ENCODE peak calls at places on chromosomes 7 and 10, in nine cellular contexts. B is AG04449, R is choroid plexus epithelial cell, K is GM13977, Y is type B pancreatic cell, D is brain microvascular endothelial cell, Z is GM06990, N is AG09319, U is fibroblast of the aortic adventitia. I is an unnamed sample.

GRCh38 chr10:133375357-133376115 is 2.4 kb upstream of the ECHS1 start:
- DNase-seq in U (no peak), Y (no peak), K (no peak), Z (no peak), R (no peak), D (no peak), N (no peak), B (no peak), I (no peak)

GRCh38 chr10:124152781-124153600 is 59.6 kb upstream of the CHST15 start:
- DNase-seq in B (peak), K (peak), Z (peak), U (peak), Y (no peak), R (peak), N (no peak), D (peak), I (no peak)

GRCh38 chr10:9986786-9987185 is 1030.9 kb upstream of the CELF2 start:
- DNase-seq in U (no peak), Y (no peak), K (no peak), Z (no peak), N (no peak), B (no peak), D (no peak), R (no peak), I (no peak)

GRCh38 chr7:84043661-84044191 is 150.9 kb downstream of the SEMA3A start:
- DNase-seq in Z (no peak), Y (no peak), D (no peak), U (peak), B (no peak), K (no peak), N (no peak), R (peak), I (no peak)

GRCh38 chr7:43639858-43640491 is 57.1 kb downstream of the STK17A start:
- DNase-seq in R (peak), D (peak), Y (no peak), B (no peak), Z (no peak), U (peak), N (peak), K (no peak), I (no peak)

GRCh38 chr7:140230862-140231778 is 54.3 kb upstream of the KDM7A start:
- DNase-seq in N (no peak), U (peak), B (no peak), Z (peak), Y (peak), K (peak), R (peak), D (peak), I (no peak)

GRCh38 chr10:6034371-6034770 is 27.8 kb downstream of the IL2RA start:
- DNase-seq in Y (no peak), N (no peak), B (no peak), K (no peak), D (no peak), R (no peak), U (no peak), Z (no peak), I (no peak)

GRCh38 chr7:157951300-157952049 is 614.7 kb downstream of the DNAJB6 start:
- DNase-seq in K (no peak), N (no peak), Z (no peak), B (no peak), R (no peak), D (no peak), U (no peak), Y (peak), I (no peak)

GRCh38 chr10:130543787-130544186 is 407.6 kb downstream of the GLRX3 start:
- DNase-seq in D (no peak), K (no peak), Y (no peak), R (no peak), Z (no peak), U (no peak), B (no peak), N (no peak), I (no peak)

GRCh38 chr7:11786186-11786585 is 45.8 kb downstream of the THSD7A start:
- DNase-seq in B (no peak), K (no peak), Y (no peak), R (peak), D (peak), U (peak), Z (no peak), N (no peak), I (no peak)

GRCh38 chr10:71397340-71398212 is 856 bp downstream of the CDH23 start:
- DNase-seq in N (no peak), R (no peak), Z (no peak), Y (no peak), D (no peak), B (no peak), K (no peak), U (no peak), I (peak)

GRCh38 chr7:134520130-134520529 is 7.2 kb upstream of the AKR1B10 start:
- DNase-seq in Z (no peak), Y (no peak), B (no peak), D (no peak), N (no peak), R (peak), U (peak), K (no peak), I (no peak)

GRCh38 chr7:105907129-105907846 is 30.9 kb upstream of the ATXN7L1 start:
- DNase-seq in K (no peak), N (no peak), R (no peak), D (no peak), Z (no peak), B (no peak), U (no peak), Y (no peak), I (no peak)
- TF ChIP-seq CTCF in K (no peak), N (no peak), R (no peak), D (no peak), Z (no peak), B (no peak), U (no peak), Y (no peak), I (no peak)

DNA sequence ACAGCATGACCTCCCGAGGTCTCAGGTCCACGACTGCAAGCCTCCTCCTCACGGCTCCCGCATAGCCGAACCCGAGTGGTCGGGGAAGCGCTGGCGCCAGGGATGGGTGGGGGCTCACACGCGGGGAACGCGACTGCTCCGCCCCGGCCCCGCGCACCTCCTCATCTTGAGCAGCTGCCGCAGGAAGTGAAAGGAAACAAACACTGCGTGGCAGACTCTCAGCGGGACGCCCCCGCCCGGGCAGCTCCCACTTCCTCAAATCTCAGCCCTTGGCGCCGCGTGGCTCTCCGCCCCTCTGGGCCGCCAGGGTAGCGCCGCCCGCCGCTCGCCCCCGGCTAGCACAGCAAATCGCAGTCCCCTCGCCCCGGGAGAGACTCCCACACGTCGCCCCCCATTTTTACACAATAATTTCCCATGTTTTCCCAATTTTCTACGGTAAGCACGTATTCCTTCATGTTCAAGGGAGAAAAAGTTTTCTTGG is at the start of gene TMEM243:
- DNase-seq in U (peak), Y (peak), K (peak), D (peak), R (peak), Z (peak), N (peak), B (no peak), I (peak)
- TF ChIP-seq CTCF in U (peak), Y (peak), K (peak), D (peak), R (no peak), Z (peak), N (peak), B (peak), I (peak)

DNA sequence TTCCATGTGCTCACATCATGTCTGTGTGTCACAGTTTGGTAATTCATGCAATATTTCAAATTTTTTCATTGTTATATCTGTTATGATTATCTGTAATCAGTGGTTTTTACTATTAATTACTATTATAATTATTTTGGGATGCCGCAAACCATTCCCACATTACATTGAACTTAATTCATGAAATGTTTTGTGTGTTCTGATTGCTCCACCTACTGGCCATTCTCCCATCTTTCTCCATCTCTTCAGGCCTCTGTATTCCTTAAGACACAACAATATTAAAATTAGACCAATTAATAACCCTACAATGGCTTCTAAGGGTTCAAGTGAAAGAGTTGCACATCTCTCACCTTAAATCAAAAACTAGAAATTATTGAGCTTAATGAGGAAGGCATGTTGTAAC is 398.5 kb downstream of the PCDH15 start:
- DNase-seq in D (no peak), K (no peak), Y (no peak), N (no peak), R (peak), B (no peak), U (no peak), Z (no peak), I (no peak)
- TF ChIP-seq CTCF in D (peak), K (peak), Y (peak), N (no peak), R (peak), B (no peak), U (no peak), Z (peak), I (peak)

GRCh38 chr7:1223196-1224092 is 9.2 kb upstream of the UNCX start:
- DNase-seq in U (no peak), N (no peak), R (no peak), Z (no peak), D (no peak), B (no peak), K (no peak), Y (no peak), I (no peak)
- TF ChIP-seq CTCF in U (no peak), N (no peak), R (no peak), Z (peak), D (no peak), B (no peak), K (peak), Y (peak), I (no peak)

GRCh38 chr7:143388051-143388450 is 6.9 kb downstream of the ZYX start:
- DNase-seq in K (no peak), Y (no peak), B (no peak), Z (no peak), N (no peak), R (no peak), D (no peak), U (no peak), I (no peak)

GRCh38 chr7:143385891-143386781 is 5.0 kb downstream of the ZYX start:
- DNase-seq in Z (no peak), B (no peak), K (no peak), N (no peak), U (no peak), Y (no peak), D (peak), R (peak), I (no peak)

GRCh38 chr7:143388491-143389101 is 7.5 kb downstream of the ZYX start:
- DNase-seq in Y (no peak), R (no peak), D (no peak), N (no peak), Z (no peak), U (no peak), K (no peak), B (no peak), I (no peak)

GRCh38 chr7:143389316-143390097 is 8.4 kb downstream of the ZYX start:
- DNase-seq in N (no peak), B (no peak), D (no peak), R (no peak), K (no peak), Z (no peak), U (no peak), Y (no peak), I (no peak)

GRCh38 chr7:143387156-143387975 is 6.2 kb downstream of the ZYX start:
- DNase-seq in Z (no peak), Y (no peak), R (no peak), U (no peak), K (no peak), D (no peak), B (no peak), N (no peak), I (no peak)
- TF ChIP-seq CTCF in Z (peak), Y (no peak), R (peak), U (no peak), K (no peak), D (peak), B (no peak), N (no peak), I (no peak)

DNA sequence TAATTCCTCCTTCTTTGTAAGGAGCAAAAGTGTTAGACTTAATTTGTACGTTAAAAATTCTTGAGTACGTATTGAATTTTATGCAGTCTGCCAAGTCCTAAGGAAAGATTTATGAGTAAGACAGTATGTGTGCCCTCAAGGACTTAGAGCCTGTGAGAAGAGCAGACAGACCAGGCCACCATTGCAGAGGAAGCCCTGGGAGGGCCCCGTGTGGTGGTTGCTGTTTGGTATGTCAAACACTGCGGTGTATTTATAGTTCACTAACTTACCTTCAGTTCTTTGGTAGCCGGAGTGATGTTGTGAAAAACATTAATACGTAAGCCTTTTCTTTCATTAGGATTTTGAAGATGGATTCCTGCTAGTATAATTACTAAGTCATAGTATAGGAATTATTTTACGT is 82.9 kb downstream of the GALNT11 start:
- DNase-seq in R (peak), Y (no peak), K (no peak), D (no peak), U (no peak), Z (no peak), N (no peak), B (no peak), I (no peak)
- TF ChIP-seq CTCF in R (no peak), Y (no peak), K (no peak), D (no peak), U (no peak), Z (no peak), N (no peak), B (no peak), I (no peak)

GRCh38 chr7:95357623-95358022 is 33.3 kb upstream of the PON1 start:
- DNase-seq in U (peak), R (peak), D (no peak), Z (no peak), K (no peak), N (no peak), Y (no peak), B (no peak), I (no peak)
- TF ChIP-seq CTCF in U (no peak), R (peak), D (peak), Z (no peak), K (no peak), N (peak), Y (no peak), B (no peak), I (peak)

GRCh38 chr7:79502151-79502550 is 48.7 kb upstream of the MAGI2 start:
- DNase-seq in B (no peak), R (no peak), Y (no peak), D (no peak), Z (no peak), K (no peak), N (no peak), U (no peak), I (no peak)
- TF ChIP-seq CTCF in B (no peak), R (peak), Y (peak), D (peak), Z (no peak), K (no peak), N (no peak), U (no peak), I (no peak)

GRCh38 chr7:148261996-148262688 is 328.4 kb upstream of the C7orf33 start:
- DNase-seq in D (no peak), U (no peak), K (no peak), B (no peak), Y (no peak), R (no peak), Z (no peak), N (no peak), I (no peak)

GRCh38 chr7:148260605-148261004 is 330.0 kb upstream of the C7orf33 start:
- DNase-seq in K (no peak), R (peak), B (no peak), Z (no peak), Y (no peak), D (no peak), U (no peak), N (no peak), I (no peak)

GRCh38 chr7:148261523-148261922 is 329.0 kb upstream of the C7orf33 start:
- DNase-seq in U (no peak), B (no peak), R (no peak), Y (no peak), Z (no peak), K (no peak), N (no peak), D (no peak), I (no peak)

GRCh38 chr7:148264933-148265557 is 325.5 kb upstream of the C7orf33 start:
- DNase-seq in N (no peak), Y (no peak), R (peak), K (peak), U (peak), D (peak), Z (no peak), B (no peak), I (no peak)

GRCh38 chr7:148262721-148263229 is 327.8 kb upstream of the C7orf33 start:
- DNase-seq in D (peak), Y (peak), Z (peak), B (no peak), U (peak), K (peak), R (peak), N (no peak), I (peak)
- TF ChIP-seq CTCF in D (peak), Y (peak), Z (peak), B (peak), U (peak), K (peak), R (peak), N (peak), I (peak)